ENCODE peak calls at places on chromosomes 4 and X, in ten cellular contexts. W is BJ; X is choroid plexus epithelial cell; A is psoas muscle; M is dorsolateral prefrontal cortex; E is AG10803; Q is activated CD8-positive, alpha-beta T cell treated with anti-CD3 and anti-CD28 coated beads for 36 hours; P is bronchial epithelial cell; D is AG04450; L is retinal pigment epithelial cell. V is an unnamed sample.

GRCh38 chrX:10045327-10046000 is 78.3 kb downstream of the CLDN34 start:
- DNase-seq in W (no peak), X (no peak), A (peak; percentile 64), M (no peak), E (no peak), Q (no peak), P (no peak), D (no peak), L (no peak), V (no peak)

GRCh38 chrX:114508836-114509235 is 75.0 kb upstream of the HTR2C start:
- DNase-seq in W (no peak), X (no peak), A (no peak), M (no peak), E (no peak), Q (no peak), P (peak; percentile 50), D (no peak), L (no peak), V (no peak)

GRCh38 chr4:183390374-183390773 is 54.1 kb upstream of the CDKN2AIP start:
- DNase-seq in W (no peak), X (no peak), A (no peak), M (no peak), E (no peak), Q (no peak), P (peak; percentile 63), D (no peak), L (no peak), V (no peak)

GRCh38 chr4:142563682-142564291 is 282.3 kb downstream of the INPP4B start:
- DNase-seq in W (no peak), X (peak; percentile 39), A (no peak), M (no peak), E (no peak), Q (no peak), P (peak; percentile 79), D (no peak), L (peak; percentile 76), V (no peak)

GRCh38 chr4:77193511-77194236 is 36.7 kb downstream of the CCNG2 start:
- DNase-seq in W (no peak), X (no peak), A (peak; percentile 67), M (no peak), E (no peak), Q (peak; percentile 89), P (no peak), D (no peak), L (no peak), V (no peak)

GRCh38 chr4:27187786-27188185 is 327.1 kb downstream of the STIM2 start:
- DNase-seq in W (no peak), X (no peak), A (no peak), M (no peak), E (no peak), Q (no peak), P (peak; percentile 11), D (no peak), L (no peak), V (no peak)

GRCh38 chrX:24396236-24396929 is 35.9 kb downstream of the SUPT20HL1 start:
- DNase-seq in W (no peak), X (peak; percentile 63), A (no peak), M (no peak), E (peak; percentile 3), Q (no peak), P (no peak), D (no peak), L (no peak), V (no peak)

GRCh38 chr4:124030038-124030638 is 633.5 kb downstream of the SPRY1 start:
- DNase-seq in W (no peak), X (no peak), A (no peak), M (no peak), E (peak; percentile 47), Q (no peak), P (no peak), D (no peak), L (no peak), V (no peak)

GRCh38 chr4:20760053-20760452 is 59.8 kb downstream of the PACRGL start:
- DNase-seq in W (no peak), X (no peak), A (no peak), M (no peak), E (no peak), Q (no peak), P (no peak), D (no peak), L (no peak), V (no peak)

GRCh38 chrX:148043456-148043855 is 62.3 kb downstream of the FMR1NB start:
- DNase-seq in W (no peak), X (no peak), A (no peak), M (no peak), E (peak; percentile 71), Q (peak; percentile 3), P (peak; percentile 41), D (no peak), L (no peak), V (no peak)

GRCh38 chrX:6029014-6029413 is 199.7 kb downstream of the NLGN4X start:
- DNase-seq in W (no peak), X (no peak), A (no peak), M (no peak), E (no peak), Q (no peak), P (peak; percentile 76), D (no peak), L (no peak), V (no peak)

GRCh38 chr4:185112104-185112503 is 31.0 kb upstream of the SLC25A4 start:
- DNase-seq in W (peak; percentile 46), X (peak; percentile 96), A (no peak), M (no peak), E (peak; percentile 86), Q (no peak), P (peak; percentile 94), D (peak; percentile 75), L (peak; percentile 95), V (no peak)

GRCh38 chr4:48071171-48071570 is 54.6 kb downstream of the NIPAL1 start:
- DNase-seq in W (no peak), X (peak; percentile 13), A (no peak), M (no peak), E (no peak), Q (no peak), P (no peak), D (no peak), L (no peak), V (no peak)

GRCh38 chr4:57875829-57876392 is 765.7 kb upstream of the IGFBP7 start:
- DNase-seq in W (no peak), X (no peak), A (no peak), M (no peak), E (no peak), Q (no peak), P (no peak), D (no peak), L (no peak), V (no peak)

GRCh38 chr4:184911310-184911709 is 85.5 kb upstream of the ACSL1 start:
- DNase-seq in W (no peak), X (peak; percentile 71), A (no peak), M (no peak), E (peak; percentile 10), Q (peak; percentile 21), P (peak; percentile 96), D (no peak), L (peak; percentile 62), V (no peak)

GRCh38 chr4:38243385-38244053 is 283.3 kb downstream of the PTTG2 start:
- DNase-seq in W (no peak), X (peak; percentile 26), A (no peak), M (no peak), E (no peak), Q (no peak), P (no peak), D (no peak), L (no peak), V (peak; percentile 57)

DNA sequence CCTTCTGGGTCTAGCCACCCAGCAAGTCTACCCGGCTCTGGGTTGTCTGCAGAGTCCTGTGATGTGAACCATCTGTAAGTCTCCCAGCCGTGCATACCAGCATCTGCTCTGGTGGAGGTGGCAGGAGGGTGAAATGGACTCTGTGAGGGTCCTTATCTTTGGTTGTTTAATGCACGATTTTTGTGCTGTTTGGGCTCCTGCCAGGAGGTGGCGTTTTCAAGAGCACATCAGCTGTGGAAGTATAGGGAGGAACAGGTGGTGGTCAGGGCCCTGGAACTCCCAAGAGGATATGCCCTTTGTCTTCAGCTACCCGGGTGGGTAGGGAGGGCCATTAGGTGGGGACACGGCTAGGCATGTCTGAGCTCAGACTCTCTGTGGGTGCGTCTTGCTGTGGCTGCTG is 66.5 kb upstream of the ZFP42 start:
- DNase-seq in W (no peak), X (no peak), A (no peak), M (no peak), E (no peak), Q (no peak), P (no peak), D (no peak), L (no peak), V (no peak)
- TF ChIP-seq CTCF in W (no peak), X (no peak), A (no peak), M (no peak), E (no peak), Q (no peak), P (no peak), D (no peak), L (no peak), V (peak; percentile 19)

GRCh38 chr4:135371137-135371536 is 1169.5 kb upstream of the PABPC4L start:
- DNase-seq in W (no peak), X (no peak), A (no peak), M (no peak), E (no peak), Q (peak; percentile 15), P (no peak), D (no peak), L (no peak), V (no peak)
- TF ChIP-seq CTCF in W (no peak), X (peak; percentile 32), A (no peak), M (no peak), E (no peak), Q (no peak), P (no peak), D (peak; percentile 3), L (no peak), V (no peak)

GRCh38 chr4:24473309-24473721 is 111.0 kb downstream of the DHX15 start:
- DNase-seq in W (no peak), X (peak; percentile 46), A (no peak), M (peak; percentile 52), E (peak; percentile 23), Q (peak; percentile 3), P (peak; percentile 20), D (no peak), L (no peak), V (no peak)
- TF ChIP-seq CTCF in W (no peak), X (no peak), A (no peak), M (no peak), E (no peak), Q (peak; percentile 11), P (no peak), D (no peak), L (peak; percentile 33), V (peak; percentile 37)

GRCh38 chrX:143663755-143664154 is 27.9 kb upstream of the SLITRK4 start:
- DNase-seq in W (no peak), X (no peak), A (no peak), M (no peak), E (no peak), Q (no peak), P (no peak), D (no peak), L (peak; percentile 6), V (no peak)

GRCh38 chrX:143664302-143664701 is 28.4 kb upstream of the SLITRK4 start:
- DNase-seq in W (no peak), X (peak; percentile 16), A (no peak), M (no peak), E (peak; percentile 9), Q (no peak), P (peak; percentile 1), D (no peak), L (no peak), V (no peak)

DNA sequence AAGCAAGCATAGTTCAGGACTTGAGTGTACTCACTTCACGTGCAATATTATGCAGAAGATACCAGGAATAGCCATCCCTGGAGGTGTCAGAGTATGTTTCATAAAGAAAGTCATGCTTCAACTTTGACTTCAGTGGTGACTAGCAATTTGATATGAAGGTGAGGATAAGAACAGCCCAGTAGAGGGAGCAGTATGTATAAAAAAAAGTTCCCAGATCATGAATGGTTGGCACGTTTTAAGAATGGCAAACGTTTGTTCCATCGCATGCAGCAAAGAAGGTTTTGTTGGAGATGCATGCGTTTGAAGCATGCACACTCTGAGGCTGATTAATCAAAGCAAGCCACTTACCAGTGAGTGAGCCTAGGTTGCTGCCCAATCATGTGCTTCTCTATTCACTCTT is 33.5 kb upstream of the SLITRK4 start:
- DNase-seq in W (no peak), X (no peak), A (no peak), M (no peak), E (no peak), Q (no peak), P (peak; percentile 12), D (no peak), L (no peak), V (no peak)
- TF ChIP-seq CTCF in W (no peak), X (no peak), A (no peak), M (no peak), E (no peak), Q (no peak), P (peak; percentile 14), D (no peak), L (peak; percentile 30), V (no peak)

V was measured in osteocyte.